ENCODE peak calls at places on chromosomes 4 and X, in nine cellular contexts. One of them, this sample, is unnamed.

GRCh38 chr4:109206610-109207009 is 95.8 kb downstream of the COL25A1 start:
- DNase-seq in heart right ventricle: no peak
- DNase-seq in KG1: no peak
- DNase-seq in H9: no peak
- DNase-seq in AML-193: no peak
- DNase-seq in upper lobe of right lung: no peak
- DNase-seq in dermis microvascular lymphatic vessel endothelial cell: no peak
- DNase-seq in spleen: no peak
- DNase-seq in RWPE1: no peak
- DNase-seq in this sample: no peak

GRCh38 chrX:63746278-63746677 is 38.7 kb downstream of the ARHGEF9 start:
- DNase-seq in upper lobe of right lung: no peak
- DNase-seq in AML-193: no peak
- DNase-seq in heart right ventricle: no peak
- DNase-seq in KG1: peak; percentile 7
- DNase-seq in spleen: no peak
- DNase-seq in H9: no peak
- DNase-seq in RWPE1: no peak
- DNase-seq in dermis microvascular lymphatic vessel endothelial cell: no peak
- DNase-seq in this sample: no peak

GRCh38 chrX:48648299-48648698 is 35.3 kb upstream of the WAS start:
- DNase-seq in upper lobe of right lung: no peak
- DNase-seq in AML-193: peak; percentile 42
- DNase-seq in heart right ventricle: peak; percentile 10
- DNase-seq in H9: peak; percentile 62
- DNase-seq in KG1: no peak
- DNase-seq in spleen: peak; percentile 73
- DNase-seq in dermis microvascular lymphatic vessel endothelial cell: peak; percentile 49
- DNase-seq in RWPE1: peak; percentile 13
- DNase-seq in this sample: no peak

GRCh38 chr4:148017801-148018200 is 285.9 kb downstream of the ARHGAP10 start:
- DNase-seq in AML-193: no peak
- DNase-seq in heart right ventricle: no peak
- DNase-seq in KG1: no peak
- DNase-seq in dermis microvascular lymphatic vessel endothelial cell: peak; percentile 95
- DNase-seq in spleen: no peak
- DNase-seq in upper lobe of right lung: no peak
- DNase-seq in H9: no peak
- DNase-seq in RWPE1: no peak
- DNase-seq in this sample: no peak

GRCh38 chr4:88012652-88013051 is 5.2 kb downstream of the PKD2 start:
- DNase-seq in H9: no peak
- DNase-seq in AML-193: peak; percentile 82
- DNase-seq in KG1: peak; percentile 45
- DNase-seq in dermis microvascular lymphatic vessel endothelial cell: peak; percentile 17
- DNase-seq in upper lobe of right lung: no peak
- DNase-seq in spleen: no peak
- DNase-seq in RWPE1: no peak
- DNase-seq in heart right ventricle: no peak
- DNase-seq in this sample: no peak

GRCh38 chrX:129678881-129679195 is 24.1 kb upstream of the APLN start:
- DNase-seq in H9: no peak
- DNase-seq in RWPE1: no peak
- DNase-seq in AML-193: no peak
- DNase-seq in KG1: no peak
- DNase-seq in dermis microvascular lymphatic vessel endothelial cell: no peak
- DNase-seq in upper lobe of right lung: no peak
- DNase-seq in heart right ventricle: no peak
- DNase-seq in spleen: no peak
- DNase-seq in this sample: no peak

GRCh38 chr4:88204882-88205281 is 46.4 kb upstream of the ABCG2 start:
- DNase-seq in H9: no peak
- DNase-seq in heart right ventricle: no peak
- DNase-seq in dermis microvascular lymphatic vessel endothelial cell: peak; percentile 86
- DNase-seq in upper lobe of right lung: no peak
- DNase-seq in RWPE1: no peak
- DNase-seq in spleen: no peak
- DNase-seq in KG1: peak; percentile 12
- DNase-seq in AML-193: peak; percentile 4
- DNase-seq in this sample: no peak

GRCh38 chr4:142408003-142408441 is 438.1 kb downstream of the INPP4B start:
- DNase-seq in AML-193: no peak
- DNase-seq in spleen: no peak
- DNase-seq in RWPE1: peak; percentile 92
- DNase-seq in heart right ventricle: no peak
- DNase-seq in upper lobe of right lung: no peak
- DNase-seq in KG1: no peak
- DNase-seq in H9: no peak
- DNase-seq in dermis microvascular lymphatic vessel endothelial cell: peak; percentile 58
- DNase-seq in this sample: peak; percentile 62

GRCh38 chrX:108267561-108267960 is 170.7 kb downstream of the COL4A6 start:
- DNase-seq in AML-193: no peak
- DNase-seq in dermis microvascular lymphatic vessel endothelial cell: no peak
- DNase-seq in KG1: no peak
- DNase-seq in H9: no peak
- DNase-seq in heart right ventricle: no peak
- DNase-seq in RWPE1: no peak
- DNase-seq in upper lobe of right lung: no peak
- DNase-seq in spleen: no peak
- DNase-seq in this sample: no peak

GRCh38 chr4:3827616-3828492 is 61.7 kb downstream of the ADRA2C start:
- DNase-seq in RWPE1: peak; percentile 4
- DNase-seq in heart right ventricle: peak; percentile 88
- DNase-seq in H9: no peak
- DNase-seq in dermis microvascular lymphatic vessel endothelial cell: no peak
- DNase-seq in AML-193: no peak
- DNase-seq in upper lobe of right lung: peak; percentile 89
- DNase-seq in KG1: no peak
- DNase-seq in spleen: peak; percentile 83
- DNase-seq in this sample: peak; percentile 50

GRCh38 chr4:26080876-26081628 is 167.0 kb downstream of the SMIM20 start:
- DNase-seq in spleen: no peak
- DNase-seq in AML-193: no peak
- DNase-seq in RWPE1: no peak
- DNase-seq in heart right ventricle: no peak
- DNase-seq in dermis microvascular lymphatic vessel endothelial cell: no peak
- DNase-seq in H9: no peak
- DNase-seq in upper lobe of right lung: no peak
- DNase-seq in KG1: no peak
- DNase-seq in this sample: no peak

GRCh38 chr4:76147454-76148141 is 599 bp downstream of the NUP54 start:
- DNase-seq in AML-193: peak; percentile 48
- DNase-seq in upper lobe of right lung: peak; percentile 80
- DNase-seq in heart right ventricle: peak; percentile 39
- DNase-seq in H9: peak; percentile 94
- DNase-seq in dermis microvascular lymphatic vessel endothelial cell: peak; percentile 86
- DNase-seq in spleen: no peak
- DNase-seq in RWPE1: peak; percentile 87
- DNase-seq in KG1: peak; percentile 21
- DNase-seq in this sample: peak; percentile 73